ENCODE peak calls at places on chromosomes 6 and 20, in eight cellular contexts. G, C, K, Y, J, T, M and B are unnamed samples.

GRCh38 chr6:137827411-137827940 is 39.6 kb upstream of the TNFAIP3 start:
- DNase-seq in J (no peak), Y (no peak), G (no peak), T (no peak), K (no peak), C (no peak), M (no peak), B (no peak)

GRCh38 chr6:28330033-28330432 is 5.9 kb downstream of the ZSCAN31 start:
- DNase-seq in G (no peak), T (no peak), K (no peak), Y (no peak), C (no peak), M (no peak), J (no peak), B (no peak)

GRCh38 chr6:125354649-125355048 is 52.9 kb upstream of the HDDC2 start:
- DNase-seq in T (no peak), M (no peak), J (no peak), G (no peak), K (no peak), C (no peak), Y (no peak), B (no peak)

GRCh38 chr6:35140991-35141720 is at the start of gene TCP11:
- DNase-seq in J (no peak), T (no peak), C (peak), G (no peak), M (no peak), K (no peak), Y (no peak), B (peak)

GRCh38 chr6:78589426-78589825 is 277.9 kb upstream of the IRAK1BP1 start:
- DNase-seq in Y (no peak), K (no peak), C (no peak), J (no peak), G (no peak), M (no peak), T (no peak), B (no peak)

GRCh38 chr20:38278763-38279162 is 18.2 kb upstream of the KIAA1755 start:
- DNase-seq in Y (no peak), T (no peak), G (no peak), J (no peak), K (no peak), C (no peak), M (no peak), B (no peak)

GRCh38 chr6:151803743-151804142 is 3.7 kb upstream of the ESR1 start:
- DNase-seq in T (no peak), M (no peak), C (no peak), J (no peak), Y (no peak), G (no peak), K (no peak), B (no peak)

GRCh38 chr6:104580452-104580851 is 279.3 kb downstream of the HACE1 start:
- DNase-seq in J (peak), G (no peak), M (no peak), Y (no peak), K (no peak), C (no peak), T (no peak), B (no peak)

GRCh38 chr6:9404351-9405146 is 969.2 kb upstream of the SLC35B3 start:
- DNase-seq in G (no peak), M (peak), C (no peak), J (peak), K (peak), Y (no peak), T (peak), B (no peak)

GRCh38 chr20:24738981-24739633 is 210.0 kb upstream of the CST7 start:
- DNase-seq in J (no peak), K (no peak), G (no peak), Y (no peak), M (no peak), C (no peak), T (no peak), B (no peak)

GRCh38 chr20:23011008-23011721 is 23.9 kb upstream of the SSTR4 start:
- DNase-seq in G (no peak), Y (no peak), M (no peak), T (no peak), J (no peak), C (no peak), K (no peak), B (no peak)

GRCh38 chr6:75098709-75099108 is 107.1 kb downstream of the COL12A1 start:
- DNase-seq in T (peak), G (peak), M (peak), Y (no peak), J (peak), C (no peak), K (peak), B (no peak)

GRCh38 chr6:107667790-107668189 is 156.3 kb downstream of the SCML4 start:
- DNase-seq in G (no peak), C (no peak), Y (no peak), K (no peak), J (no peak), M (no peak), T (no peak), B (no peak)

GRCh38 chr6:136304410-136304809 is 14.8 kb upstream of the BCLAF1 start:
- DNase-seq in M (no peak), K (peak), C (no peak), Y (no peak), T (no peak), G (no peak), J (no peak), B (no peak)

GRCh38 chr20:31968299-31969126 is 562 bp downstream of the XKR7 start:
- DNase-seq in J (peak), Y (peak), K (peak), G (peak), C (peak), T (peak), M (peak), B (peak)

GRCh38 chr6:142927904-142928303 is 17.1 kb downstream of the HIVEP2 start:
- DNase-seq in Y (no peak), G (no peak), C (no peak), J (peak), T (no peak), K (no peak), M (no peak), B (no peak)

GRCh38 chr6:127520061-127520460 is 926 bp upstream of the MTCL3 start:
- DNase-seq in T (no peak), K (no peak), M (no peak), J (peak), G (no peak), C (no peak), Y (no peak), B (no peak)

DNA sequence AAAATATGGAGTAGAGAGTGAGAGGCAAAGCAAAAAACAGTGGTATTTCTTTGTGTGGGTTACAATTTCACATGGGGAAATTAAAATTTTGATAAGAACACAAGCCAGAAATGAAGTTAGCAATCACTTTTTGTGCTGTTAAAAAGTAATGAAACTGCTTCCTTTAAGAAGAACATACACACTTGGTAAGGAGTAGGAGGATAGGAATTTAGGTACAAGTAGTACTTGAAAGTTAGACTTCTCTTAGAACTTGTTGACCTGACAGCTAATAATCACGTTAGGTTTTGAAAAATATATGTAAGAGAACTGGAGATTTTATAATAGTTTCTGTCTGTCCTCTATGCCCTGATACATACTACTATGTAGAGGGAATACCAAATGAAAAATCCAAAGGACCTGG is 260.8 kb downstream of the ADGRB3 start:
- DNase-seq in M (no peak), T (no peak), J (no peak), Y (no peak), K (no peak), C (no peak), G (no peak), B (no peak)
- TF ChIP-seq CTCF in M (no peak), T (no peak), J (no peak), Y (no peak), K (no peak), C (no peak), G (no peak), B (no peak)

DNA sequence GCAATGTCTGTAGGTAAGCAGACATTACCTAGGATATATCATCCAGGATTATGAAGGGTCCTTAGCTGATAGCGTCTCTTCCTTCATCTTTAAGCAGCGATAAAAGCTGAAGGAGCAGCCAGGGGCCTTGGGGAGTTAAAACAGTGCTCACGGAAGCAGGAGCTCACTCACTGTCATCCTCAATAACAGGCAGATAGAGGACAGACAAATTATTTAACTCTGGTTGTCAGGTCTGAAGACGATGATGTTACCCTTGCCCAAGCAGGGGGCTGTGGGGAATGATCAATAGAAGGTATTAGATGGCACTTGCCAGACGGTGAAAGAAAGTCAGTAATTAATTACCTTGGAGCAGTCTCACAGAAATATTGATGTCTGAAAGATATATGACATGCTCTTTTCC is 12.6 kb upstream of the SPATS1 start:
- DNase-seq in C (no peak), M (no peak), T (no peak), J (no peak), G (no peak), Y (no peak), K (no peak), B (no peak)
- TF ChIP-seq CTCF in C (no peak), M (no peak), T (no peak), J (no peak), G (no peak), Y (no peak), K (no peak), B (no peak)

GRCh38 chr6:95614094-95614493 is 36.8 kb downstream of the MANEA start:
- DNase-seq in C (no peak), M (no peak), Y (no peak), K (no peak), J (peak), G (no peak), T (no peak), B (no peak)
- TF ChIP-seq CTCF in C (no peak), M (no peak), Y (no peak), K (no peak), J (no peak), G (no peak), T (no peak), B (no peak)

GRCh38 chr6:161374971-161375873 is 101.4 kb upstream of the AGPAT4 start:
- DNase-seq in K (no peak), J (peak), C (peak), G (no peak), T (no peak), Y (peak), M (no peak), B (peak)
- TF ChIP-seq CTCF in K (no peak), J (peak), C (peak), G (peak), T (no peak), Y (peak), M (peak), B (no peak)

GRCh38 chr6:21595951-21596378 is 2.4 kb downstream of the SOX4 start:
- DNase-seq in G (no peak), J (no peak), T (no peak), C (peak), M (no peak), K (no peak), Y (peak), B (peak)
- TF ChIP-seq CTCF in G (no peak), J (no peak), T (no peak), C (no peak), M (no peak), K (no peak), Y (no peak), B (no peak)

DNA sequence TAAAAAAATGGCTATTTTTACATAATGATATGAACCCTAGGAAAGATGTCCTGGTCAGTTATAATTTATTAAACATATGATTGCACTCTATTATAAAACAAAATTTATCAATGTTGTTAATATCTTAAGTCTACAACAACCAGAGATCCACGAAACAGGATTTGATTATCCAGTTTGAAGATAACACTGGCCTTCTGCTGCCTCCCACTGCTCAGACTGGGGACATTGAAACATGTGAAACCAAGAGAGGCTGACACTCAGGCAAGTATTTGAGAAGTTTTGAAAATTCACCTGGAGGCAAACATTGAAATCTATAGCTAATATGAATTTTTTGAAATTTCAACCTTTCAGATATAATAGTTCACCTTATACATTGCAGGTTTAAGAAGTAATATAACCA is 219.3 kb upstream of the HSF2 start:
- DNase-seq in C (no peak), T (peak), M (no peak), Y (no peak), J (no peak), G (no peak), K (no peak), B (no peak)
- TF ChIP-seq CTCF in C (no peak), T (peak), M (peak), Y (no peak), J (no peak), G (no peak), K (no peak), B (no peak)